ENCODE peak calls at places on chromosomes 12 and 14, in nine cellular contexts. S is left cardiac atrium; J is CMK; U is nucleus accumbens; N is LHCN-M2; C is mammary epithelial cell; Y is activated CD4-positive, alpha-beta T cell treated with anti-CD3 and anti-CD28 coated beads, Interleukin-2, amount 50 U/mL, for 48 hours; H is activated B cell treated with CpG ODN at 0.5 μM for 24 hours; T is neural crest cell. P is an unnamed sample.

GRCh38 chr12:125081427-125081826 is 16.2 kb downstream of the AACS start:
- DNase-seq in S (no peak), U (no peak), H (no peak), J (no peak), N (no peak), T (no peak), C (no peak), Y (no peak), P (peak; percentile 39)

GRCh38 chr14:101467181-101467926 is 93.9 kb upstream of the DIO3 start:
- DNase-seq in N (no peak), T (no peak), H (no peak), C (no peak), J (no peak), U (no peak), S (no peak), Y (no peak), P (no peak)

GRCh38 chr12:92340441-92341332 is 195.0 kb upstream of the BTG1 start:
- DNase-seq in S (no peak), U (no peak), N (no peak), J (no peak), Y (no peak), C (peak; percentile 67), T (no peak), H (no peak), P (no peak)

GRCh38 chr12:20629414-20630156 is 65.5 kb upstream of the SLCO1C1 start:
- DNase-seq in S (peak; percentile 47), C (no peak), U (no peak), T (no peak), Y (no peak), J (no peak), H (no peak), N (peak; percentile 19), P (no peak)

GRCh38 chr14:72741836-72742681 is 151.8 kb downstream of the DPF3 start:
- DNase-seq in C (no peak), U (no peak), H (no peak), T (no peak), S (no peak), Y (no peak), N (no peak), J (peak; percentile 24), P (no peak)

GRCh38 chr14:22864979-22865378 is 6.6 kb upstream of the LRP10 start:
- DNase-seq in U (no peak), T (no peak), N (no peak), H (no peak), Y (no peak), S (no peak), J (no peak), C (no peak), P (no peak)

GRCh38 chr12:118371354-118372282 is 1.1 kb downstream of the TAOK3 start:
- DNase-seq in Y (peak; percentile 11), U (no peak), S (peak; percentile 33), N (no peak), H (peak; percentile 33), C (peak; percentile 31), J (no peak), T (peak; percentile 6), P (no peak)

GRCh38 chr14:55446127-55446736 is 5.8 kb upstream of the TBPL2 start:
- DNase-seq in N (peak; percentile 88), S (peak; percentile 48), J (peak; percentile 34), C (peak; percentile 67), T (peak; percentile 74), U (no peak), H (no peak), Y (peak; percentile 68), P (peak; percentile 62)

GRCh38 chr14:69876221-69876847 is 2.9 kb upstream of the SMOC1 start:
- DNase-seq in Y (no peak), J (no peak), H (no peak), U (no peak), C (no peak), T (no peak), S (no peak), N (no peak), P (no peak)

GRCh38 chr14:89833120-89833521 is 121.4 kb downstream of the EFCAB11 start:
- DNase-seq in Y (no peak), U (no peak), T (no peak), N (no peak), H (no peak), C (no peak), S (no peak), J (no peak), P (no peak)

GRCh38 chr12:122166422-122167327 is 7.3 kb downstream of the IL31 start:
- DNase-seq in H (no peak), U (no peak), Y (peak; percentile 79), C (no peak), N (no peak), S (no peak), T (no peak), J (no peak), P (no peak)

GRCh38 chr14:105193916-105194782 is 13.0 kb upstream of the NUDT14 start:
- DNase-seq in H (no peak), U (no peak), S (no peak), J (no peak), N (no peak), T (no peak), C (no peak), Y (peak; percentile 57), P (no peak)

GRCh38 chr14:102323102-102323501 is 3.6 kb downstream of the ZNF839 start:
- DNase-seq in H (no peak), N (peak; percentile 90), U (no peak), S (peak; percentile 74), J (no peak), C (peak; percentile 72), Y (peak; percentile 34), T (no peak), P (peak; percentile 20)

GRCh38 chr12:39510001-39510400 is 67.1 kb upstream of the KIF21A start:
- DNase-seq in S (no peak), Y (no peak), H (no peak), J (no peak), U (no peak), T (no peak), N (no peak), C (no peak), P (no peak)

P was measured in NCI-H1930.